ENCODE peak calls at places on chromosomes 2 and 18, in four cellular contexts. One of them, this sample, is unnamed.

GRCh38 chr2:234395801-234396478 is 100.9 kb downstream of the ARL4C start:
- DNase-seq in CD8-positive, alpha-beta T cell: no peak
- DNase-seq in AG04450: no peak
- DNase-seq in A549: no peak
- DNase-seq in this sample: no peak

GRCh38 chr18:27996792-27997191 is 180.1 kb downstream of the CDH2 start:
- DNase-seq in AG04450: peak
- DNase-seq in CD8-positive, alpha-beta T cell: no peak
- DNase-seq in A549: no peak
- DNase-seq in this sample: no peak

GRCh38 chr2:169362346-169363026 is at the start of gene LRP2:
- DNase-seq in AG04450: no peak
- DNase-seq in CD8-positive, alpha-beta T cell: peak
- DNase-seq in A549: no peak
- DNase-seq in this sample: no peak

GRCh38 chr2:73836141-73836943 is 7.6 kb downstream of the STAMBP start:
- DNase-seq in CD8-positive, alpha-beta T cell: no peak
- DNase-seq in A549: no peak
- DNase-seq in AG04450: no peak
- DNase-seq in this sample: no peak

GRCh38 chr2:119746836-119747235 is 12.9 kb upstream of the PTPN4 start:
- DNase-seq in AG04450: no peak
- DNase-seq in CD8-positive, alpha-beta T cell: no peak
- DNase-seq in A549: peak
- DNase-seq in this sample: no peak

GRCh38 chr18:11501352-11501751 is 108.0 kb upstream of the SLC35G4 start:
- DNase-seq in CD8-positive, alpha-beta T cell: no peak
- DNase-seq in AG04450: no peak
- DNase-seq in A549: no peak
- DNase-seq in this sample: no peak

GRCh38 chr2:86249176-86249842 is 50.1 kb downstream of the MRPL35 start:
- DNase-seq in A549: no peak
- DNase-seq in AG04450: peak
- DNase-seq in CD8-positive, alpha-beta T cell: no peak
- DNase-seq in this sample: no peak

GRCh38 chr2:28633739-28634138 is 117.9 kb upstream of the PPP1CB start:
- DNase-seq in AG04450: no peak
- DNase-seq in A549: no peak
- DNase-seq in CD8-positive, alpha-beta T cell: no peak
- DNase-seq in this sample: no peak

GRCh38 chr2:33372940-33373553 is 103.4 kb upstream of the RASGRP3 start:
- DNase-seq in CD8-positive, alpha-beta T cell: peak
- DNase-seq in AG04450: no peak
- DNase-seq in A549: peak
- DNase-seq in this sample: no peak

GRCh38 chr2:159903404-159904126 is 105.6 kb upstream of the CD302 start:
- DNase-seq in CD8-positive, alpha-beta T cell: peak
- DNase-seq in A549: no peak
- DNase-seq in AG04450: no peak
- DNase-seq in this sample: peak

GRCh38 chr2:26846881-26847662 is 860 bp upstream of the DPYSL5 start:
- DNase-seq in A549: no peak
- DNase-seq in CD8-positive, alpha-beta T cell: no peak
- DNase-seq in AG04450: no peak
- DNase-seq in this sample: no peak

GRCh38 chr18:9055185-9055584 is 47.3 kb upstream of the NDUFV2 start:
- DNase-seq in CD8-positive, alpha-beta T cell: no peak
- DNase-seq in A549: peak
- DNase-seq in AG04450: peak
- DNase-seq in this sample: no peak

GRCh38 chr2:159010340-159010739 is 41.9 kb downstream of the TANC1 start:
- DNase-seq in CD8-positive, alpha-beta T cell: no peak
- DNase-seq in AG04450: no peak
- DNase-seq in A549: no peak
- DNase-seq in this sample: no peak

GRCh38 chr18:58309610-58310239 is 265.7 kb downstream of the NEDD4L start:
- DNase-seq in AG04450: no peak
- DNase-seq in CD8-positive, alpha-beta T cell: no peak
- DNase-seq in A549: no peak
- DNase-seq in this sample: no peak

GRCh38 chr2:189836644-189837043 is 52.4 kb downstream of the PMS1 start:
- DNase-seq in A549: peak
- DNase-seq in AG04450: peak
- DNase-seq in CD8-positive, alpha-beta T cell: no peak
- DNase-seq in this sample: no peak

GRCh38 chr2:160994141-160995002 is 165.9 kb upstream of the TANK start:
- DNase-seq in AG04450: peak
- DNase-seq in CD8-positive, alpha-beta T cell: peak
- DNase-seq in A549: peak
- DNase-seq in this sample: peak

GRCh38 chr2:237888389-237888788 is 29.0 kb downstream of the RAMP1 start:
- DNase-seq in AG04450: no peak
- DNase-seq in A549: no peak
- DNase-seq in CD8-positive, alpha-beta T cell: no peak
- DNase-seq in this sample: no peak
- H3K27ac ChIP-seq in AG04450: no peak
- H3K27ac ChIP-seq in A549: no peak
- H3K27ac ChIP-seq in CD8-positive, alpha-beta T cell: no peak
- H3K27ac ChIP-seq in this sample: no peak

DNA sequence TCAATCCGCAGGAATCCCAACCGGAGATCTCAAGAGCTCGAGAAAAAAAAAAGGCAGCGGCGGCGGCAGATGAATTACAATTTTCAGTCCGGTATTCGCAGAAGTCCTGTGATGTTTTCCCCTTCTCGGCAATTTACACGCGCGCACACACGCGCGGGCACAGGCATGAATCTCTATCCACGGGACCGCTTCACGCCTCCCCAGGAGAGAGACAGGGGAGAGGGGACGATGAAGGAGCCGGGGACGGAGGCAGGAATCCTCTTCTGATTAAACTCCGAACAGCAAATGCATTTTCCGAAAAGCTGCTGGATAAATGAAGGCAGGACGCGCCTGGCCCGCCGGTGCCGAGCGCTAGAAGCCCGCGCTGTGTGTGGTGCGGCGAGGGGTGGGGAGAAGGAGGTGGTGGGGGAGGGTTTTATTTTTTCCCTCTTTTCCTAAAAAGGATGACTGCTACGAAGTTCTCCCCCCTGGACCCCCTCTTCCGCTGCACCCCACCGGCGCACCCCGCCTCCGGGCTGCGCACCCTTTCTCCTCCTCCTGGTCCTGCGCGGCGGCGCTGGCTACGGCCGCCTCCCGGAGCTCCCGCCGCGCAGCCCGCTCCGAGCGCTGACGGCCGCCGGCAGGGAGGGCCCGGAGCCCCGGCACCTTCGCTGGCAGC is at the start of gene BCL2:
- DNase-seq in A549: peak
- DNase-seq in AG04450: no peak
- DNase-seq in CD8-positive, alpha-beta T cell: no peak
- DNase-seq in this sample: no peak
- H3K4me3 ChIP-seq in A549: peak
- H3K4me3 ChIP-seq in AG04450: peak
- H3K4me3 ChIP-seq in CD8-positive, alpha-beta T cell: peak
- H3K4me3 ChIP-seq in this sample: peak

DNA sequence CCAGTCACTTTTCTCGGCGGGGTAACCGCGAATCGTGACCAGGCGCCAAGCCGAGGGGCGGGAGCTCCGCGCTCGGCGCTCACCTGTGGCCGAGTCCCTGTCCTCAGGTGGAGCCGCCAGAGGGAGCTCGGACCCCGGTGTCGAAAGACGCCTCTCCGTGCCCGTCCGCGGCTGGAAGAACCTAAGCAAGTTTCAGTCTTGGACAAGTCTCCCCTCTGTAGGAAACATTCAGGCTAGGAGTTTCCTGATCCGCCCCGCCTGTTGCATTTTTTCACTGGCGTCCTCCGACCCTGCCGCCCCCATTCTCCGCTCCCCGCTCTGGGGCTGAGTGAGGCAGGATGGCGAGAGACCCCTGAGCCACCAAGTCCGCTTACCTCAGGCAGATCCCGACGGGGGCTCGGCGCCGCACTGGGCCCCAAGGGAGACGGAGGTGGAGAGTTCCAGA is 511 bp downstream of the DSEL start:
- DNase-seq in CD8-positive, alpha-beta T cell: peak
- DNase-seq in A549: peak
- DNase-seq in AG04450: peak
- DNase-seq in this sample: peak
- H3K27ac ChIP-seq in CD8-positive, alpha-beta T cell: peak
- H3K27ac ChIP-seq in A549: peak
- H3K27ac ChIP-seq in AG04450: peak
- H3K27ac ChIP-seq in this sample: peak

DNA sequence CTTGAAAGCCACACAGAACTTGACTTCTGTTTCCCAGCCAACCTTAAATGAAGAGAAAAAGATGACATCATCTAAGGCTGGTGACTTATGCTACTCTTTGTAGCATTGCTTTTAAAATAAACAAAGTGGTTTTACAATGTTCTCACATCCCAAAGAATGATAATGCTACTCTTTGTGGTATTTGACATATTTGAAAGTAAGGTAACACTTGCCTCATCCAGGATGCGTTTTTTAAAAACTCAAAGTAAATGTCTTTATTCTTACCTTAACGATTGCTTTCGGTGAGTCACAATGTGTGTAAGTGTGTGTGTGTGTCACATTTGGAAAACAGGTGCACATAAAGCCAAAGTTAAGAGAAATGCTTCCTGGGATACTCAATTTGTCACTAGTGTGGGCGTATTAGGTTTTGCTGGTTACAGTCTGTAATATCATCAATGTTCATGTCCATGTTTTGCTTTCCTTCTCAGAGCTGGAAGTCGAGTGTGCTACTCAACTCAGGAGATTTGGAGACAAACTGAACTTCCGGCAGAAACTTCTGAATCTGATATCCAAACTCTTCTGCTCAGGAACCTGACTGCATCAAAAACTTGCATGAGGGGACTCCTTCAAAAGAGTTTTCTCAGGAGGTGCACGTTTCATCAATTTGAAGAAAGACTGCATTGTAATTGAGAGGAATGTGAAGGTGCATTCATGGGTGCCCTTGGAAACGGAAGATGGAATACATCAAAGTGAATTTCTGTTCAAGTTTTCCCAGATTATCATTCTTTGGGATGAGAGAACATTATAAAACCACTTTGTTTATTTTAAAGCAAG is 2.6 kb downstream of the PMAIP1 start:
- DNase-seq in CD8-positive, alpha-beta T cell: no peak
- DNase-seq in A549: no peak
- DNase-seq in AG04450: no peak
- DNase-seq in this sample: no peak
- H3K4me3 ChIP-seq in CD8-positive, alpha-beta T cell: no peak
- H3K4me3 ChIP-seq in A549: peak
- H3K4me3 ChIP-seq in AG04450: peak
- H3K4me3 ChIP-seq in this sample: no peak

GRCh38 chr2:98374958-98375570 is 28.8 kb downstream of the CNGA3 start:
- DNase-seq in CD8-positive, alpha-beta T cell: no peak
- DNase-seq in AG04450: no peak
- DNase-seq in A549: no peak
- DNase-seq in this sample: no peak
- H3K27ac ChIP-seq in CD8-positive, alpha-beta T cell: no peak
- H3K27ac ChIP-seq in AG04450: no peak
- H3K27ac ChIP-seq in A549: no peak
- H3K27ac ChIP-seq in this sample: no peak

DNA sequence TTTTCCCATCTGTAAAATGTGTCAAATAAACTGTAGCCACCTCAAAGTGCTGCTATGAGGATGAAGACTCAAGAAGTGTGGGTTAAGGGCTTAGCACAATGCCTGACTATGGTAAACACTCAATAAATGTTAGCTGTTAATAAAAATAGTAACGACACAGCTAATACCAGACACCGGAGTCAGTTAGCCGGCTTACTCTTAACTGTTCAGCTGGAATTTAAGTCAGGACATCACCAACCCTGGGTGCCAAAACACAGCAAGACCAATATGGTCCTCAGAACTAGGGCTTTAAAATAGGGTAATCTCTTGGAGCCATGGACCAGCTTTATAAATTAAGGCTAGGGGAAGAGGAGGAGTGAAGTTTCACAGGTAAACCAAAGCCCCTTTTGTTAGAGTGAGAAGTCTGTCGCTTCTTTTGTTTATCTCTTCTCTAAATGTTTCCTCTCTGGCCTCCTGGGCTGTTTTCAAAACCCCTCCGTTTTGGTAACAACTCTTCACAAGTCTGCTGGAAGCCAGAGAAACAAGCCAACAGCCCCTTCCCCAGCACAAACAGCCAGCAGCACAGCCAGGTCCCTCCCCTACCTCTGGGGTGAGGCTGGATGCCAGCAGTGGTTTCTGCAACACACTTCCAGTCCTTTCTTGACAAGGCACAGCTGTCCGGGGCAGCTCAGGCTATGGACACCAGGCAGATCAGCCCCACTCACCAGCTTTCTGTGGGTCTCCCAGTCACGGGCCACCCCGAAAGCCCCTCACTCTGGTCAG is 13.8 kb upstream of the FZD7 start:
- DNase-seq in A549: no peak
- DNase-seq in AG04450: no peak
- DNase-seq in CD8-positive, alpha-beta T cell: no peak
- DNase-seq in this sample: no peak
- H3K4me3 ChIP-seq in A549: no peak
- H3K4me3 ChIP-seq in AG04450: no peak
- H3K4me3 ChIP-seq in CD8-positive, alpha-beta T cell: no peak
- H3K4me3 ChIP-seq in this sample: no peak

DNA sequence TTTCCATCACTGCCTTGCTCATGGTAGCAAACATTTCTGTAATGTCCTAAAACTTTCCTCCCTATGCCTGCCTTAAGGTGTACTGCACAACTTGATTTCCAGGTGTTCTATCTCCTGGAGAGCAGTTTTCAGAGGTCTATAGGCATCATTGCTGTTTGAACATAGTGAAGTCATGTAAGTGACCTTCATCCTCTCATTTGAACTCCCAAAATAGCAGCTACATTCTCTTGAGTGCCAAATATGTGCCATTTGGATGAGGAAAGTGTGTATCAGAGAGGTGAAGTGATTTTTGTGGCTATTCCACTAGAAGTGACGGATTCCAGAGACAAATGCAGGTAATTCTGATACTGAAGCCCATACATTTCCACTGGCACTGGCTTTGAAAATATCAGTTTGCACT is 3.4 kb downstream of the PPP1R1C start:
- DNase-seq in A549: no peak
- DNase-seq in CD8-positive, alpha-beta T cell: no peak
- DNase-seq in AG04450: no peak
- DNase-seq in this sample: no peak
- H3K27ac ChIP-seq in A549: no peak
- H3K27ac ChIP-seq in CD8-positive, alpha-beta T cell: no peak
- H3K27ac ChIP-seq in AG04450: no peak
- H3K27ac ChIP-seq in this sample: no peak

GRCh38 chr2:240233891-240234502 is 93.5 kb upstream of the OTOS start:
- DNase-seq in CD8-positive, alpha-beta T cell: peak
- DNase-seq in A549: no peak
- DNase-seq in AG04450: no peak
- DNase-seq in this sample: no peak
- H3K4me3 ChIP-seq in CD8-positive, alpha-beta T cell: no peak
- H3K4me3 ChIP-seq in A549: peak
- H3K4me3 ChIP-seq in AG04450: no peak
- H3K4me3 ChIP-seq in this sample: no peak

This sample was measured in effector memory CD4-positive, alpha-beta T cell.